ENCODE peak calls at places on chromosomes 12 and 14, in five cellular contexts. B is pancreas; H is neural progenitor cell; G is thyroid gland; I is CD8-positive, alpha-beta T cell. N is an unnamed sample.

GRCh38 chr12:118355838-118356237 is 16.9 kb downstream of the TAOK3 start:
- DNase-seq in B (no peak), H (no peak), G (no peak), I (no peak), N (no peak)

GRCh38 chr14:50045039-50045711 is 71.2 kb downstream of the VCPKMT start:
- DNase-seq in B (peak; percentile 67), H (no peak), G (peak; percentile 59), I (peak; percentile 86), N (peak; percentile 75)

GRCh38 chr12:25825494-25825893 is 133.0 kb upstream of the RASSF8 start:
- DNase-seq in B (no peak), H (no peak), G (no peak), I (no peak), N (no peak)

GRCh38 chr12:108700833-108701450 is 30.4 kb downstream of the CORO1C start:
- DNase-seq in B (no peak), H (no peak), G (no peak), I (no peak), N (no peak)

GRCh38 chr14:68088463-68088862 is 268.9 kb downstream of the RAD51B start:
- DNase-seq in B (no peak), H (peak; percentile 18), G (no peak), I (no peak), N (no peak)

GRCh38 chr12:62466596-62467411 is at the start of gene MON2:
- DNase-seq in B (peak; percentile 95), H (peak; percentile 93), G (peak; percentile 91), I (peak; percentile 89), N (peak; percentile 87)

GRCh38 chr12:94390130-94390485 is 69.6 kb downstream of the CEP83 start:
- DNase-seq in B (no peak), H (no peak), G (no peak), I (no peak), N (no peak)

GRCh38 chr12:132006056-132006680 is 56.4 kb downstream of the EP400 start:
- DNase-seq in B (peak; percentile 26), H (no peak), G (no peak), I (no peak), N (no peak)

GRCh38 chr12:6540181-6540877 is 6.0 kb downstream of the GAPDH start:
- DNase-seq in B (no peak), H (peak; percentile 75), G (peak; percentile 91), I (peak; percentile 58), N (peak; percentile 87)

GRCh38 chr14:23638414-23639047 is 2.4 kb downstream of the DHRS2 start:
- DNase-seq in B (no peak), H (no peak), G (no peak), I (no peak), N (no peak)

GRCh38 chr12:92539966-92540791 is 162.6 kb upstream of the PLEKHG7 start:
- DNase-seq in B (peak; percentile 70), H (peak; percentile 73), G (peak; percentile 48), I (no peak), N (no peak)

GRCh38 chr14:92607702-92608429 is 94.3 kb downstream of the RIN3 start:
- DNase-seq in B (no peak), H (no peak), G (no peak), I (no peak), N (no peak)

GRCh38 chr14:74519316-74520074 is 25.9 kb downstream of the ISCA2 start:
- DNase-seq in B (peak; percentile 30), H (no peak), G (no peak), I (no peak), N (no peak)

GRCh38 chr12:47722926-47723631 is 2.2 kb downstream of the ENDOU start:
- DNase-seq in B (no peak), H (no peak), G (peak; percentile 80), I (no peak), N (no peak)

GRCh38 chr14:91453744-91454143 is 36.1 kb upstream of the CCDC88C start:
- DNase-seq in B (no peak), H (no peak), G (no peak), I (no peak), N (no peak)

GRCh38 chr14:90276627-90277367 is 20.4 kb downstream of the PSMC1 start:
- DNase-seq in B (no peak), H (peak; percentile 10), G (no peak), I (no peak), N (no peak)

GRCh38 chr12:69254046-69254445 is 14.7 kb downstream of the CPSF6 start:
- DNase-seq in B (no peak), H (peak; percentile 51), G (no peak), I (no peak), N (no peak)

GRCh38 chr12:53550595-53550994 is 43.3 kb upstream of the NPFF start:
- DNase-seq in B (no peak), H (no peak), G (no peak), I (no peak), N (no peak)

GRCh38 chr14:37796703-37797416 is 201.4 kb downstream of the TTC6 start:
- DNase-seq in B (no peak), H (no peak), G (no peak), I (no peak), N (no peak)

GRCh38 chr14:90658541-90658967 is 157.7 kb downstream of the TTC7B start:
- DNase-seq in B (no peak), H (no peak), G (no peak), I (no peak), N (no peak)

GRCh38 chr12:6367065-6367968 is 8.0 kb downstream of the SCNN1A start:
- DNase-seq in B (no peak), H (no peak), G (no peak), I (peak; percentile 73), N (no peak)

GRCh38 chr14:63730659-63731058 is 2.8 kb upstream of the SGPP1 start:
- DNase-seq in B (no peak), H (no peak), G (no peak), I (no peak), N (no peak)

GRCh38 chr12:104485651-104486341 is 29.0 kb downstream of the CHST11 start:
- DNase-seq in B (no peak), H (no peak), G (no peak), I (peak; percentile 71), N (no peak)

GRCh38 chr12:129750426-129750825 is 153.4 kb downstream of the TMEM132D start:
- DNase-seq in B (no peak), H (no peak), G (no peak), I (no peak), N (no peak)

GRCh38 chr12:110565919-110566871 is 16.9 kb downstream of the PPTC7 start:
- DNase-seq in B (no peak), H (no peak), G (no peak), I (no peak), N (no peak)

GRCh38 chr12:108657130-108657745 is 23.5 kb upstream of the SELPLG start:
- DNase-seq in B (no peak), H (peak; percentile 77), G (peak; percentile 55), I (no peak), N (no peak)

GRCh38 chr12:116454950-116455447 is 104.2 kb upstream of the MAP1LC3B2 start:
- DNase-seq in B (no peak), H (no peak), G (no peak), I (no peak), N (no peak)

GRCh38 chr14:105085766-105086165 is 20.5 kb upstream of the GPR132 start:
- DNase-seq in B (no peak), H (no peak), G (no peak), I (no peak), N (no peak)

GRCh38 chr12:105330938-105331804 is 680 bp downstream of the C12orf75 start:
- DNase-seq in B (peak; percentile 78), H (peak; percentile 50), G (peak; percentile 21), I (peak; percentile 65), N (no peak)

GRCh38 chr14:54207991-54208520 is 188.8 kb upstream of the CDKN3 start:
- DNase-seq in B (no peak), H (no peak), G (no peak), I (no peak), N (no peak)

GRCh38 chr14:38839743-38840375 is 263.2 kb downstream of the SEC23A start:
- DNase-seq in B (no peak), H (no peak), G (no peak), I (no peak), N (no peak)

GRCh38 chr12:19643635-19644034 is 204.3 kb downstream of the AEBP2 start:
- DNase-seq in B (no peak), H (peak; percentile 87), G (peak; percentile 15), I (no peak), N (no peak)
- TF ChIP-seq CTCF in B (no peak), H (peak; percentile 74), G (peak; percentile 29), I (no peak), N (no peak)

DNA sequence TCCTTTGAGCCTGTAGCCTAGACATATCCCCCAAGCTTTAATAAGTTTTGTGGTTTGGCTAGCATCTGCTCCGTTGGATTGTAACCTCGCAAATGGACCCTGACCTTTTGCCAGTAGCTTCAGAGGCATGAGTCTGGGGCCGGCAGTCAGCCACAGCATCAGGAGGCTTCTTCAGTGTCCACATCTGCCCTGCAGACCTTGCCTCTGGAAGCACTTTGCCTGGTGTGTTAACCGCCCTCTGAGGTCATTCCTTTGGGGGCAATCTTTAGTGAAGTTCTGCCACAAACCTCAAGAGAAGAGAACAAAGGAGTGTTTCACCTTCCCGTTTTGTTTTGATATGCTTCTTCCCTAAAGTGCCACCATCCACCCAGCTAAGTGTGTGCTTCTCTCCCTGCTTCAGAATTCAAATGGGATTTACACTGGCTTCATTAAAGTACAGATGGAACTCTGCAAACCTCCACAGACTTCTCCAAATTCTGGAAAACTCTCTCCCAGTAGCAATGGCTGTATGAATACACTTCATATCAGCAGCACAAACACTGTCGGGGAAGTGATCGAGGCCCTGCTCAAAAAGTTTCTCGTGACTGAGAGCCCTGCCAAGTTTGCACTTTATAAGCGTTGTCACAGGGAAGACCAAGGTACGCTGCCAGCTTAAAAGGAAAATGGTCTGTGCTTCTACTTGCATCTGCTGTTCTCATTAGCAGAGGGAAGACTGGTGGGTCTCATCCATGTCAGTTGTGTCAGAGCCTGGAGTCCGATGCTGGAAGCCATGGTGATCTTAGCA is 71.2 kb downstream of the GNS start:
- DNase-seq in B (no peak), H (no peak), G (peak; percentile 13), I (no peak), N (no peak)
- H3K27ac ChIP-seq in B (no peak overlapping the region), H (no peak overlapping the region), G (no peak overlapping the region), I (peak overlapping the region; percentile 26), N (no peak overlapping the region)

DNA sequence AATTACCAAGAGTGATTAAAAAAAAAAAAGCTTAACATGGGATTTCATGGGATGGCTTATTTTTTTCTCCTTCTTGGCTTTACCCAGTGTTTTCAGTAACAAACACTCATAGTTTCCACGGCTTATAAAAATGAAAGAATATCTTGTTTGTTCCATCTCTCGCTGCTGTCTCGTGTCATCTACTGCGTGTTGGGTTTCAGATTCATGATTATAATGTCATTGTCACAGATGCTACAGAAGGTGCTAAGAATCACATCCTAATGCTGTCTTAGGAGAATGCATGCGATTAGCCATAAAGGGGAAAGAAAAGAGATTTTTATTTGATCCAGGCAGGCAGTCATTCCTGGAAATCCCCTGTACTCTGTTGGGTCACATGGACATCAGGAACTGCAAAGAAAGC is 1267.6 kb upstream of the TMEM132C start:
- DNase-seq in B (no peak), H (no peak), G (no peak), I (no peak), N (no peak)
- H3K4me1 ChIP-seq in B (no peaks in the 10 kb centered on the region), H (peaks cover 35% of the 10 kb centered on the region), G (no peaks in the 10 kb centered on the region), I (no peaks in the 10 kb centered on the region), N (no peaks in the 10 kb centered on the region)

GRCh38 chr12:24534632-24535031 is 414.3 kb downstream of the BCAT1 start:
- DNase-seq in B (no peak), H (peak; percentile 22), G (no peak), I (no peak), N (no peak)
- TF ChIP-seq CTCF in B (no peak), H (no peak), G (no peak), I (no peak), N (no peak)

N was measured in lung.